ENCODE peak calls at places on chromosomes 11 and 22, in four cellular contexts. One of them, this sample, is unnamed.

GRCh38 chr22:44172370-44173108 is 8.2 kb upstream of the PARVG start:
- DNase-seq in H1: no peak
- DNase-seq in HepG2: no peak
- DNase-seq in K562: peak
- DNase-seq in this sample: no peak

GRCh38 chr11:12439615-12440014 is 62.2 kb downstream of the PARVA start:
- DNase-seq in H1: no peak
- DNase-seq in HepG2: no peak
- DNase-seq in K562: no peak
- DNase-seq in this sample: no peak

GRCh38 chr22:42626951-42627625 is 12.4 kb upstream of the POLDIP3 start:
- DNase-seq in H1: no peak
- DNase-seq in HepG2: no peak
- DNase-seq in K562: no peak
- DNase-seq in this sample: no peak

GRCh38 chr11:82536706-82537105 is 197.0 kb downstream of the FAM181B start:
- DNase-seq in H1: no peak
- DNase-seq in HepG2: no peak
- DNase-seq in K562: no peak
- DNase-seq in this sample: no peak

GRCh38 chr11:79121351-79121750 is 319.5 kb downstream of the TENM4 start:
- DNase-seq in H1: no peak
- DNase-seq in HepG2: no peak
- DNase-seq in K562: no peak
- DNase-seq in this sample: no peak

GRCh38 chr22:27639180-27640086 is 162.1 kb downstream of the MN1 start:
- DNase-seq in H1: no peak
- DNase-seq in HepG2: no peak
- DNase-seq in K562: no peak
- DNase-seq in this sample: no peak

GRCh38 chr22:40070701-40071100 is 75.9 kb downstream of the FAM83F start:
- DNase-seq in H1: no peak
- DNase-seq in HepG2: no peak
- DNase-seq in K562: no peak
- DNase-seq in this sample: no peak

GRCh38 chr11:79419120-79419519 is 21.7 kb downstream of the TENM4 start:
- DNase-seq in H1: no peak
- DNase-seq in HepG2: peak
- DNase-seq in K562: no peak
- DNase-seq in this sample: peak

GRCh38 chr11:26696330-26696729 is 25.5 kb downstream of the SLC5A12 start:
- DNase-seq in H1: no peak
- DNase-seq in HepG2: no peak
- DNase-seq in K562: no peak
- DNase-seq in this sample: no peak

GRCh38 chr11:28535677-28536076 is 427.5 kb downstream of the METTL15 start:
- DNase-seq in H1: no peak
- DNase-seq in HepG2: no peak
- DNase-seq in K562: no peak
- DNase-seq in this sample: peak
- TF ChIP-seq FOSL1 in H1: no peak
- TF ChIP-seq FOSL1 in HepG2: no peak
- TF ChIP-seq FOSL1 in K562: no peak
- TF ChIP-seq FOSL1 in this sample: peak

DNA sequence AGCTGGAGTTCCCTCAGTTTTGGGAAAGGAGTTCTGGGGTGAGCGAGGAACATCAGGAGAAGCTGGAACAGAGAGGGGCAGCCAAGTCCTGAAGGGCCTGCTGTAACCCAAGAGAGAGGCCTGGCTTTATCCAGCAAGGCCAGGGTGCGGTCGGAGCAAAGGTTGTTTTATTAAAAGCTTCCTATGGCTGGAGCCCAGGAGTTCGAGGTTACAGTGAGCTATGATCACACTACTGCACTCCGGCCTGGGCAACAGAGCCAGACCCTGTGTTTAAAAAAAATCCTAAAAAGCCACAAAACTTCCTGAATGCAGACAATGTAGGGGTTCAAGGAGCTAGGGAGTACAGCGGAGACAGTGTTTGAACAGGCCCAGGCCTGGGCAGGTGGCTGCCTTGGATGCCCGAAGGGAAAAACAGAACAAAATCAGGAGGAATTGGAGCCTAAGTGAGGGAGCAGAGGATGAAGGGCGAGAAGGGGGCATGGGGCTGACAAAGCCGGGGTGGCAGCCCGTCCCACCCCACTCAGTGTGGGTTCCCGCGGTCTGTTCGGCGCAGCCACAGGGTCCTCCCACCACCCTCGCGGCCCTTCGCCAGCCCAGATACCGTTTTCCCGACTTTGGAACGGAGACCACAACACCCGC is 22.1 kb upstream of the MALAT1 start:
- DNase-seq in H1: no peak
- DNase-seq in HepG2: no peak
- DNase-seq in K562: no peak
- DNase-seq in this sample: no peak
- TF ChIP-seq POLR2A in H1: no peak
- TF ChIP-seq POLR2A in HepG2: peak
- TF ChIP-seq POLR2A in K562: peak
- TF ChIP-seq POLR2A in this sample: no peak

GRCh38 chr11:66467034-66467659 is 442 bp downstream of the PELI3 start:
- DNase-seq in H1: no peak
- DNase-seq in HepG2: no peak
- DNase-seq in K562: peak
- DNase-seq in this sample: no peak

GRCh38 chr11:66469441-66469840 is 2.7 kb downstream of the PELI3 start:
- DNase-seq in H1: peak
- DNase-seq in HepG2: no peak
- DNase-seq in K562: no peak
- DNase-seq in this sample: no peak

GRCh38 chr11:66466225-66467033 is at the start of gene PELI3:
- DNase-seq in H1: peak
- DNase-seq in HepG2: peak
- DNase-seq in K562: peak
- DNase-seq in this sample: peak

GRCh38 chr11:66468691-66469090 is 2.0 kb downstream of the PELI3 start:
- DNase-seq in H1: no peak
- DNase-seq in HepG2: no peak
- DNase-seq in K562: no peak
- DNase-seq in this sample: no peak

GRCh38 chr11:66467756-66468155 is 1.1 kb downstream of the PELI3 start:
- DNase-seq in H1: peak
- DNase-seq in HepG2: no peak
- DNase-seq in K562: no peak
- DNase-seq in this sample: no peak
- TF ChIP-seq SIN3A in H1: no peak
- TF ChIP-seq SIN3A in HepG2: no peak
- TF ChIP-seq SIN3A in K562: no peak
- TF ChIP-seq SIN3A in this sample: no peak

DNA sequence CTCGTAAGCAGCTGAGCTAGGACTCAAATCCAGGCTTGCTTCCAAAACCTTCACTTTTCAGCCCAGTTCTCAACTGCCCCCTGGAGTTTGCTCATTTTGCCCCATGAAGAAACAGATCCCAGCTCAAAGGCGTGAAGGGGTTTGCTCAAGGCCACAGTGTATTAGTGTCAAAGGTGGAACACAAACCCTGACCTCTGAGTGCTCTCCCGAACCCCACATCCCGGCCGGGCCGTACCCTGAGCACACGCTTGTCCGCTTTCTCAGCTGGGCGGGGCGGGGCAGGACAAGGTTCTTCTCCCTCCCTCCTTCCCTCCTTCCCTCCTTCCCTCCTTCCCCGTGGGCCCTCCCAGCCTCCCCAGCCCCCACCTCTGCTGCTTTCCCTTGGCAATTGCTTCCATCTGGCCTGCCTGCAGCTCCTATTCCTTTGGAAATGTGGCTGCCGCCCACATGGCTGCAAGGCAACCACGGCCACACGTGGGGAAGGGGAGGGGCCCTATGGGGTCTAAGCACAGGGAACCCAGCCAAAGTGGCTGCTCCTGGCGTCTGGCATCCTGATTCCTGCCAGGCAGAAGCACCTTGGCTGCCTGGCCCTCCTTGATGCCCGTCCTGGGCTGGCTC is 4.1 kb downstream of the ST3GAL4 start:
- DNase-seq in H1: no peak
- DNase-seq in HepG2: no peak
- DNase-seq in K562: no peak
- DNase-seq in this sample: no peak
- TF ChIP-seq FOSL1 in H1: no peak
- TF ChIP-seq FOSL1 in HepG2: no peak
- TF ChIP-seq FOSL1 in K562: no peak
- TF ChIP-seq FOSL1 in this sample: no peak

GRCh38 chr22:38705235-38706100 is at the start of gene GTPBP1:
- DNase-seq in H1: peak
- DNase-seq in HepG2: peak
- DNase-seq in K562: peak
- DNase-seq in this sample: peak
- TF ChIP-seq POLR2A in H1: peak
- TF ChIP-seq POLR2A in HepG2: peak
- TF ChIP-seq POLR2A in K562: peak
- TF ChIP-seq POLR2A in this sample: peak

GRCh38 chr11:37973926-37974325 is 1375.9 kb upstream of the RAG2 start:
- DNase-seq in H1: no peak
- DNase-seq in HepG2: no peak
- DNase-seq in K562: no peak
- DNase-seq in this sample: no peak
- TF ChIP-seq SIN3A in H1: no peak
- TF ChIP-seq SIN3A in HepG2: no peak
- TF ChIP-seq SIN3A in K562: no peak
- TF ChIP-seq SIN3A in this sample: no peak

GRCh38 chr11:35248558-35249323 is 109.8 kb downstream of the CD44 start:
- DNase-seq in H1: no peak
- DNase-seq in HepG2: no peak
- DNase-seq in K562: no peak
- DNase-seq in this sample: no peak
- TF ChIP-seq FOSL1 in H1: no peak
- TF ChIP-seq FOSL1 in HepG2: no peak
- TF ChIP-seq FOSL1 in K562: no peak
- TF ChIP-seq FOSL1 in this sample: no peak

GRCh38 chr11:29802522-29802921 is 214.3 kb downstream of the KCNA4 start:
- DNase-seq in H1: no peak
- DNase-seq in HepG2: no peak
- DNase-seq in K562: no peak
- DNase-seq in this sample: no peak

DNA sequence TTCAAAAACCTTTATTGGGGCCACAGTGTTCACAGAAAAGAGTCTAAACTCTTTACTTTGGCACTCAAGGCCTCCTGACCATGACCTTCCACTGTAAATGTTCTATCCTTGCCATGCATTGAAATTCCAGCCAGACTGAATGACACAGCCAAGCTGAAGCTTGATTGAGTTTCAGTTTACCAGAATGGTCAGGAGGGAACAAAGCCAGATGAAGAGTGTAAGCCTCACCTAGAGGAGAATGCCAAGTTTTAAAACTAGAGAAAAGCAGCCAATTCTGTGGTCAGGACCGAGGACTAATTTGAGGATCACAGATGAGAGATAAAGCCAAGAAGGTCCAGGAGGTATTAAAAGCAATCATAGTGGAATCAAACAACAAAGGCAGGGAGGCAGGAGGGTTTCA is 215.3 kb downstream of the KCNA4 start:
- DNase-seq in H1: no peak
- DNase-seq in HepG2: no peak
- DNase-seq in K562: no peak
- DNase-seq in this sample: no peak
- TF ChIP-seq POLR2A in H1: no peak
- TF ChIP-seq POLR2A in HepG2: no peak
- TF ChIP-seq POLR2A in K562: no peak
- TF ChIP-seq POLR2A in this sample: no peak

GRCh38 chr11:86664930-86665329 is 7.5 kb downstream of the ME3 start:
- DNase-seq in H1: no peak
- DNase-seq in HepG2: no peak
- DNase-seq in K562: no peak
- DNase-seq in this sample: no peak

GRCh38 chr11:86658534-86658933 is 13.9 kb downstream of the ME3 start:
- DNase-seq in H1: no peak
- DNase-seq in HepG2: no peak
- DNase-seq in K562: no peak
- DNase-seq in this sample: no peak

GRCh38 chr11:86663741-86664140 is 8.7 kb downstream of the ME3 start:
- DNase-seq in H1: no peak
- DNase-seq in HepG2: no peak
- DNase-seq in K562: no peak
- DNase-seq in this sample: no peak

DNA sequence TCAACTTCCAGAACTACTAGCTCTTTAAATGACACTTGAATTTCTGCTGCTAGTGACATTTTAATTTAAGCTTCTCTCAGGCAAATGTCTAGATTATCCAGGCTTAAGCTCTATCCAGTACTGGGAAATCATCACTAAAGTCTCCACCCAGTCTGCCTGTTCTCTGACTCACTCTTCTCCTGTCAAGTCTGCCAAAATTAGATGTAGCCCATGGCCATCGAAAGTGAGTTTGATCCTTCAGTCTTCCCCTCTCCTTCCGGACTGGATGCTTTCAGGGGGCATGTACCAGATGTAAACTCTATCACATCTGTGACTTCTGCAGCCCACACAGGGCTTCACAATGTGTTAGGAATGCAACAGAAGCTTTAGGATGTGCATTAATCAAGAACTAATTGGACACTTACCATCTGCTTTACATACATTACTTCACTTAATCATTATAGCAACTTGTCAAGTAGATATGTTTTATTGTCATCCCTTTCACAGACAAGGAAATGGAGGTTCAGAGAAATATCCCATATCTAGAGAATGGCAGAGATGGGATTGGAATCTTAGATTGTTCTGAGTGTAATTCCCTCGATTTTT is 12.3 kb downstream of the ME3 start:
- DNase-seq in H1: no peak
- DNase-seq in HepG2: no peak
- DNase-seq in K562: no peak
- DNase-seq in this sample: no peak
- TF ChIP-seq SIN3A in H1: no peak
- TF ChIP-seq SIN3A in HepG2: no peak
- TF ChIP-seq SIN3A in K562: no peak
- TF ChIP-seq SIN3A in this sample: no peak

This sample was measured in HCT116.